ENCODE peak calls at places on chromosome 2, in ten cellular contexts. Y is stimulated activated CD4-positive, alpha-beta T cell treated with anti-CD3 and anti-CD28 coated beads, Interleukin-4, amount 100 ng/mL, for 1 hour; Q is HS-5; A is amniotic epithelial cell; M is brain microvascular endothelial cell; N is activated effector memory CD4-positive, alpha-beta T cell treated with Interleukin-2 at 50 U/mL for 16 hours; G is GM10248; E is stimulated activated CD8-positive, alpha-beta memory T cell treated with anti-CD3 and anti-CD28 coated beads, Interleukin-15, amount 100 ng/mL, for 24 hours; J is frontal cortex; L is KBM-7. K is an unnamed sample.

GRCh38 chr2:25692737-25693445 is 19.5 kb upstream of the DTNB start:
- DNase-seq in L (no peak), G (no peak), A (no peak), Y (no peak), E (no peak), Q (no peak), M (no peak), N (no peak), J (no peak), K (no peak)

GRCh38 chr2:164967781-164968228 is 12.5 kb upstream of the SLC38A11 start:
- DNase-seq in G (no peak), J (no peak), N (no peak), Y (no peak), M (peak; percentile 86), E (no peak), Q (no peak), L (no peak), A (peak; percentile 100), K (peak; percentile 99)

GRCh38 chr2:121868652-121869051 is 113.2 kb downstream of the TSN start:
- DNase-seq in Y (no peak), L (no peak), N (no peak), M (no peak), G (no peak), Q (no peak), J (no peak), E (no peak), A (no peak), K (no peak)

GRCh38 chr2:39994151-39994550 is 215.1 kb upstream of the THUMPD2 start:
- DNase-seq in E (no peak), N (no peak), A (peak; percentile 72), L (no peak), M (peak; percentile 76), G (no peak), J (no peak), Y (no peak), Q (peak; percentile 75), K (peak; percentile 61)

GRCh38 chr2:73081181-73081671 is 9.7 kb upstream of the SFXN5 start:
- DNase-seq in L (no peak), Y (no peak), Q (no peak), J (no peak), G (no peak), N (no peak), A (no peak), M (no peak), E (no peak), K (no peak)

GRCh38 chr2:205496777-205497176 is 185.5 kb upstream of the NRP2 start:
- DNase-seq in N (no peak), A (peak; percentile 39), Q (peak; percentile 90), Y (no peak), E (no peak), M (peak; percentile 51), G (no peak), J (no peak), L (no peak), K (peak; percentile 81)

GRCh38 chr2:22282902-22283301 is 1102.1 kb upstream of the KLHL29 start:
- DNase-seq in G (no peak), A (no peak), N (no peak), Q (no peak), J (no peak), M (no peak), Y (no peak), L (no peak), E (no peak), K (no peak)

GRCh38 chr2:46296216-46296839 is 879 bp upstream of the EPAS1 start:
- DNase-seq in L (peak; percentile 68), E (no peak), N (no peak), G (peak; percentile 38), M (no peak), Y (peak; percentile 14), Q (no peak), A (no peak), J (peak; percentile 47), K (no peak)

GRCh38 chr2:67701011-67701410 is 303.9 kb downstream of the ETAA1 start:
- DNase-seq in M (no peak), E (no peak), J (no peak), L (no peak), Y (no peak), G (no peak), N (no peak), A (no peak), Q (no peak), K (no peak)

GRCh38 chr2:144671695-144672094 is 151.8 kb upstream of the ZEB2 start:
- DNase-seq in Q (no peak), L (peak; percentile 86), J (no peak), M (peak; percentile 51), G (no peak), E (no peak), N (no peak), A (peak; percentile 19), Y (no peak), K (no peak)

GRCh38 chr2:169822785-169823392 is 1.8 kb downstream of the METTL5 start:
- DNase-seq in Y (no peak), M (no peak), A (no peak), J (no peak), E (no peak), Q (no peak), L (no peak), N (no peak), G (no peak), K (no peak)

GRCh38 chr2:182302972-182303371 is 123.9 kb downstream of the PDE1A start:
- DNase-seq in N (no peak), G (no peak), A (no peak), Y (no peak), M (no peak), L (no peak), Q (no peak), J (no peak), E (no peak), K (no peak)

GRCh38 chr2:221429741-221430491 is 142.2 kb downstream of the EPHA4 start:
- DNase-seq in A (peak; percentile 46), Q (no peak), Y (no peak), M (no peak), N (no peak), J (no peak), E (no peak), L (no peak), G (no peak), K (no peak)

GRCh38 chr2:215461836-215462532 is 26.1 kb upstream of the FN1 start:
- DNase-seq in M (peak; percentile 73), Y (no peak), J (no peak), N (no peak), E (no peak), Q (no peak), L (no peak), G (no peak), A (peak; percentile 81), K (peak; percentile 68)

GRCh38 chr2:1603521-1603920 is 140.8 kb downstream of the PXDN start:
- DNase-seq in A (no peak), J (no peak), Q (no peak), L (no peak), Y (no peak), N (no peak), G (no peak), E (no peak), M (no peak), K (no peak)

GRCh38 chr2:71816815-71817214 is 330.8 kb downstream of the CYP26B1 start:
- DNase-seq in A (no peak), Y (no peak), M (no peak), L (no peak), J (no peak), Q (no peak), N (no peak), E (no peak), G (no peak), K (no peak)

GRCh38 chr2:37576831-37577230 is 94.6 kb downstream of the CDC42EP3 start:
- DNase-seq in L (no peak), G (no peak), N (no peak), E (no peak), M (no peak), Y (no peak), J (no peak), A (peak; percentile 65), Q (no peak), K (no peak)

GRCh38 chr2:238848941-238849853 is 1.3 kb downstream of the TWIST2 start:
- DNase-seq in Y (no peak), M (peak; percentile 7), Q (no peak), E (no peak), J (no peak), L (no peak), A (no peak), N (no peak), G (no peak), K (no peak)

GRCh38 chr2:18900691-18901113 is 311.3 kb upstream of the NT5C1B start:
- DNase-seq in N (no peak), Q (no peak), A (no peak), J (no peak), G (no peak), Y (no peak), L (no peak), E (no peak), M (no peak), K (no peak)

GRCh38 chr2:152454391-152454790 is 119.4 kb downstream of the FMNL2 start:
- DNase-seq in E (no peak), M (no peak), A (no peak), Y (no peak), Q (no peak), N (no peak), L (no peak), G (no peak), J (no peak), K (no peak)

GRCh38 chr2:150147889-150148683 is 339.4 kb downstream of the RND3 start:
- DNase-seq in L (no peak), J (no peak), A (peak; percentile 45), Q (no peak), N (no peak), G (no peak), E (no peak), Y (no peak), M (peak; percentile 59), K (no peak)

GRCh38 chr2:231371430-231372054 is 24.0 kb upstream of the B3GNT7 start:
- DNase-seq in N (no peak), Y (no peak), E (no peak), J (no peak), A (no peak), G (no peak), L (no peak), Q (no peak), M (no peak), K (no peak)

GRCh38 chr2:25833566-25833965 is 44.7 kb downstream of the ASXL2 start:
- DNase-seq in M (peak; percentile 36), A (peak; percentile 75), L (no peak), G (no peak), N (no peak), E (no peak), Y (no peak), J (no peak), Q (no peak), K (no peak)

GRCh38 chr2:118613742-118614141 is 233.7 kb downstream of the EN1 start:
- DNase-seq in L (no peak), Q (no peak), E (no peak), N (no peak), A (no peak), M (no peak), G (no peak), J (no peak), Y (no peak), K (no peak)

GRCh38 chr2:159034728-159035127 is 66.3 kb downstream of the TANC1 start:
- DNase-seq in E (no peak), A (no peak), G (no peak), N (no peak), M (no peak), Y (no peak), L (no peak), Q (no peak), J (no peak), K (no peak)

GRCh38 chr2:2904721-2905340 is 472.8 kb downstream of the EIPR1 start:
- DNase-seq in J (no peak), Q (no peak), A (no peak), M (no peak), E (no peak), L (no peak), N (no peak), G (no peak), Y (no peak), K (no peak)

GRCh38 chr2:144708641-144709040 is 188.7 kb upstream of the ZEB2 start:
- DNase-seq in G (no peak), Q (no peak), L (no peak), Y (no peak), M (no peak), J (no peak), E (no peak), N (no peak), A (no peak), K (no peak)

GRCh38 chr2:10030311-10030736 is 13.0 kb upstream of the KLF11 start:
- DNase-seq in J (no peak), M (no peak), A (peak; percentile 25), N (no peak), Y (no peak), Q (no peak), G (no peak), E (no peak), L (no peak), K (no peak)

K was measured in non-pigmented ciliary epithelial cell.